ENCODE peak calls at places on chromosome 19, in six cellular contexts. One of them, this sample, is unnamed.

GRCh38 chr19:18418725-18419194 is 438 bp upstream of the SSBP4 start:
- DNase-seq in activated T-cell treated with anti-CD3 and anti-CD28 coated beads for 1 hour: no peak
- DNase-seq in NCI-H1694 treated with DMSO at 0.1 percent for 48 hours: no peak
- DNase-seq in activated CD8-positive, alpha-beta memory T cell treated with anti-CD3 and anti-CD28 coated beads, Interleukin-2, amount 50 U/mL, for 4 hours: no peak
- DNase-seq in CD8-positive, alpha-beta memory T cell: peak; percentile 53
- DNase-seq in activated CD4-positive, alpha-beta T cell treated with anti-CD3 and anti-CD28 coated beads, Interleukin-2, amount 10 ng/mL, durations not matched to agents 7 days and 5 days: no peak
- DNase-seq in this sample: no peak

GRCh38 chr19:6412111-6412999 is 12.3 kb downstream of the KHSRP start:
- DNase-seq in activated T-cell treated with anti-CD3 and anti-CD28 coated beads for 1 hour: peak; percentile 35
- DNase-seq in NCI-H1694 treated with DMSO at 0.1 percent for 48 hours: no peak
- DNase-seq in activated CD8-positive, alpha-beta memory T cell treated with anti-CD3 and anti-CD28 coated beads, Interleukin-2, amount 50 U/mL, for 4 hours: peak; percentile 54
- DNase-seq in CD8-positive, alpha-beta memory T cell: peak; percentile 14
- DNase-seq in activated CD4-positive, alpha-beta T cell treated with anti-CD3 and anti-CD28 coated beads, Interleukin-2, amount 10 ng/mL, durations not matched to agents 7 days and 5 days: peak; percentile 47
- DNase-seq in this sample: no peak

GRCh38 chr19:45137179-45137761 is 23.5 kb downstream of the NKPD1 start:
- DNase-seq in activated T-cell treated with anti-CD3 and anti-CD28 coated beads for 1 hour: no peak
- DNase-seq in NCI-H1694 treated with DMSO at 0.1 percent for 48 hours: no peak
- DNase-seq in activated CD8-positive, alpha-beta memory T cell treated with anti-CD3 and anti-CD28 coated beads, Interleukin-2, amount 50 U/mL, for 4 hours: no peak
- DNase-seq in CD8-positive, alpha-beta memory T cell: no peak
- DNase-seq in activated CD4-positive, alpha-beta T cell treated with anti-CD3 and anti-CD28 coated beads, Interleukin-2, amount 10 ng/mL, durations not matched to agents 7 days and 5 days: no peak
- DNase-seq in this sample: no peak

GRCh38 chr19:3387645-3388589 is 21.5 kb downstream of the NFIC start:
- DNase-seq in activated T-cell treated with anti-CD3 and anti-CD28 coated beads for 1 hour: no peak
- DNase-seq in NCI-H1694 treated with DMSO at 0.1 percent for 48 hours: peak; percentile 72
- DNase-seq in activated CD8-positive, alpha-beta memory T cell treated with anti-CD3 and anti-CD28 coated beads, Interleukin-2, amount 50 U/mL, for 4 hours: no peak
- DNase-seq in CD8-positive, alpha-beta memory T cell: no peak
- DNase-seq in activated CD4-positive, alpha-beta T cell treated with anti-CD3 and anti-CD28 coated beads, Interleukin-2, amount 10 ng/mL, durations not matched to agents 7 days and 5 days: no peak
- DNase-seq in this sample: peak; percentile 73

GRCh38 chr19:54875506-54875905 is 1.5 kb downstream of the FCAR start:
- DNase-seq in activated T-cell treated with anti-CD3 and anti-CD28 coated beads for 1 hour: no peak
- DNase-seq in NCI-H1694 treated with DMSO at 0.1 percent for 48 hours: no peak
- DNase-seq in activated CD8-positive, alpha-beta memory T cell treated with anti-CD3 and anti-CD28 coated beads, Interleukin-2, amount 50 U/mL, for 4 hours: no peak
- DNase-seq in CD8-positive, alpha-beta memory T cell: no peak
- DNase-seq in activated CD4-positive, alpha-beta T cell treated with anti-CD3 and anti-CD28 coated beads, Interleukin-2, amount 10 ng/mL, durations not matched to agents 7 days and 5 days: no peak
- DNase-seq in this sample: no peak

GRCh38 chr19:47227347-47228167 is 3.4 kb downstream of the BBC3 start:
- DNase-seq in activated T-cell treated with anti-CD3 and anti-CD28 coated beads for 1 hour: no peak
- DNase-seq in NCI-H1694 treated with DMSO at 0.1 percent for 48 hours: no peak
- DNase-seq in activated CD8-positive, alpha-beta memory T cell treated with anti-CD3 and anti-CD28 coated beads, Interleukin-2, amount 50 U/mL, for 4 hours: peak; percentile 37
- DNase-seq in CD8-positive, alpha-beta memory T cell: peak; percentile 30
- DNase-seq in activated CD4-positive, alpha-beta T cell treated with anti-CD3 and anti-CD28 coated beads, Interleukin-2, amount 10 ng/mL, durations not matched to agents 7 days and 5 days: peak; percentile 61
- DNase-seq in this sample: peak; percentile 36

GRCh38 chr19:44548736-44549135 is 19.3 kb upstream of the CEACAM20 start:
- DNase-seq in activated T-cell treated with anti-CD3 and anti-CD28 coated beads for 1 hour: no peak
- DNase-seq in NCI-H1694 treated with DMSO at 0.1 percent for 48 hours: no peak
- DNase-seq in activated CD8-positive, alpha-beta memory T cell treated with anti-CD3 and anti-CD28 coated beads, Interleukin-2, amount 50 U/mL, for 4 hours: no peak
- DNase-seq in CD8-positive, alpha-beta memory T cell: no peak
- DNase-seq in activated CD4-positive, alpha-beta T cell treated with anti-CD3 and anti-CD28 coated beads, Interleukin-2, amount 10 ng/mL, durations not matched to agents 7 days and 5 days: no peak
- DNase-seq in this sample: no peak

GRCh38 chr19:56637976-56638555 is 4.9 kb upstream of the SMIM17 start:
- DNase-seq in activated T-cell treated with anti-CD3 and anti-CD28 coated beads for 1 hour: no peak
- DNase-seq in NCI-H1694 treated with DMSO at 0.1 percent for 48 hours: no peak
- DNase-seq in activated CD8-positive, alpha-beta memory T cell treated with anti-CD3 and anti-CD28 coated beads, Interleukin-2, amount 50 U/mL, for 4 hours: no peak
- DNase-seq in CD8-positive, alpha-beta memory T cell: no peak
- DNase-seq in activated CD4-positive, alpha-beta T cell treated with anti-CD3 and anti-CD28 coated beads, Interleukin-2, amount 10 ng/mL, durations not matched to agents 7 days and 5 days: peak; percentile 69
- DNase-seq in this sample: peak; percentile 3

GRCh38 chr19:17829855-17830566 is 8.7 kb upstream of the INSL3 start:
- DNase-seq in activated T-cell treated with anti-CD3 and anti-CD28 coated beads for 1 hour: no peak
- DNase-seq in NCI-H1694 treated with DMSO at 0.1 percent for 48 hours: peak; percentile 29
- DNase-seq in activated CD8-positive, alpha-beta memory T cell treated with anti-CD3 and anti-CD28 coated beads, Interleukin-2, amount 50 U/mL, for 4 hours: no peak
- DNase-seq in CD8-positive, alpha-beta memory T cell: no peak
- DNase-seq in activated CD4-positive, alpha-beta T cell treated with anti-CD3 and anti-CD28 coated beads, Interleukin-2, amount 10 ng/mL, durations not matched to agents 7 days and 5 days: no peak
- DNase-seq in this sample: peak; percentile 66

GRCh38 chr19:42450314-42450934 is 7.7 kb upstream of the CXCL17 start:
- DNase-seq in activated T-cell treated with anti-CD3 and anti-CD28 coated beads for 1 hour: peak; percentile 60
- DNase-seq in NCI-H1694 treated with DMSO at 0.1 percent for 48 hours: peak; percentile 73
- DNase-seq in activated CD8-positive, alpha-beta memory T cell treated with anti-CD3 and anti-CD28 coated beads, Interleukin-2, amount 50 U/mL, for 4 hours: peak; percentile 71
- DNase-seq in CD8-positive, alpha-beta memory T cell: peak; percentile 61
- DNase-seq in activated CD4-positive, alpha-beta T cell treated with anti-CD3 and anti-CD28 coated beads, Interleukin-2, amount 10 ng/mL, durations not matched to agents 7 days and 5 days: peak; percentile 89
- DNase-seq in this sample: peak; percentile 18

GRCh38 chr19:2495130-2495641 is 19.3 kb downstream of the GADD45B start:
- DNase-seq in activated T-cell treated with anti-CD3 and anti-CD28 coated beads for 1 hour: no peak
- DNase-seq in NCI-H1694 treated with DMSO at 0.1 percent for 48 hours: no peak
- DNase-seq in activated CD8-positive, alpha-beta memory T cell treated with anti-CD3 and anti-CD28 coated beads, Interleukin-2, amount 50 U/mL, for 4 hours: no peak
- DNase-seq in CD8-positive, alpha-beta memory T cell: peak; percentile 16
- DNase-seq in activated CD4-positive, alpha-beta T cell treated with anti-CD3 and anti-CD28 coated beads, Interleukin-2, amount 10 ng/mL, durations not matched to agents 7 days and 5 days: peak; percentile 26
- DNase-seq in this sample: no peak

This sample was measured in DMS 273 treated with DMSO at 0.1 percent for 48 hours.